ENCODE peak calls at places on chromosomes 16 and 17, in four cellular contexts. One of them, this sample, is unnamed.
A peak's percentile ranks its signal among the peaks of the same experiment; 100 is the strongest.

GRCh38 chr17:71633391-71633849 is 487.4 kb upstream of the SOX9 start:
- DNase-seq in breast epithelium: peak; percentile 48
- DNase-seq in CD8-positive, alpha-beta T cell: no peak
- DNase-seq in Peyer's patch: peak; percentile 83
- DNase-seq in this sample: no peak

GRCh38 chr16:85002643-85003042 is 8.7 kb downstream of the ZDHHC7 start:
- DNase-seq in CD8-positive, alpha-beta T cell: no peak
- DNase-seq in breast epithelium: no peak
- DNase-seq in Peyer's patch: no peak
- DNase-seq in this sample: no peak

GRCh38 chr16:72986011-72986410 is 61.9 kb downstream of the ZFHX3 start:
- DNase-seq in breast epithelium: no peak
- DNase-seq in Peyer's patch: peak; percentile 58
- DNase-seq in CD8-positive, alpha-beta T cell: no peak
- DNase-seq in this sample: no peak

GRCh38 chr16:80948886-80949502 is 57.7 kb downstream of the CMC2 start:
- DNase-seq in breast epithelium: no peak
- DNase-seq in Peyer's patch: peak; percentile 62
- DNase-seq in CD8-positive, alpha-beta T cell: peak; percentile 14
- DNase-seq in this sample: no peak

GRCh38 chr16:23365602-23366240 is 63.6 kb downstream of the SCNN1B start:
- DNase-seq in Peyer's patch: no peak
- DNase-seq in breast epithelium: no peak
- DNase-seq in CD8-positive, alpha-beta T cell: no peak
- DNase-seq in this sample: no peak

GRCh38 chr16:12659871-12660270 is 143.8 kb downstream of the CPPED1 start:
- DNase-seq in Peyer's patch: no peak
- DNase-seq in CD8-positive, alpha-beta T cell: no peak
- DNase-seq in breast epithelium: no peak
- DNase-seq in this sample: no peak

GRCh38 chr17:50806141-50806643 is 29.2 kb upstream of the WFIKKN2 start:
- DNase-seq in breast epithelium: no peak
- DNase-seq in Peyer's patch: no peak
- DNase-seq in CD8-positive, alpha-beta T cell: no peak
- DNase-seq in this sample: no peak

GRCh38 chr16:85673529-85674417 is 15.0 kb downstream of the GINS2 start:
- DNase-seq in breast epithelium: peak; percentile 46
- DNase-seq in Peyer's patch: no peak
- DNase-seq in CD8-positive, alpha-beta T cell: no peak
- DNase-seq in this sample: no peak

GRCh38 chr16:86477642-86478041 is 32.7 kb upstream of the FOXF1 start:
- DNase-seq in breast epithelium: no peak
- DNase-seq in CD8-positive, alpha-beta T cell: no peak
- DNase-seq in Peyer's patch: no peak
- DNase-seq in this sample: no peak

GRCh38 chr17:44741316-44741715 is 17.5 kb upstream of the ADAM11 start:
- DNase-seq in CD8-positive, alpha-beta T cell: no peak
- DNase-seq in breast epithelium: no peak
- DNase-seq in Peyer's patch: no peak
- DNase-seq in this sample: no peak

GRCh38 chr17:49717371-49717841 is 9.6 kb upstream of the SLC35B1 start:
- DNase-seq in Peyer's patch: no peak
- DNase-seq in CD8-positive, alpha-beta T cell: no peak
- DNase-seq in breast epithelium: peak; percentile 35
- DNase-seq in this sample: peak; percentile 67

GRCh38 chr17:42472709-42473521 is 14.2 kb downstream of the ATP6V0A1 start:
- DNase-seq in Peyer's patch: no peak
- DNase-seq in CD8-positive, alpha-beta T cell: no peak
- DNase-seq in breast epithelium: no peak
- DNase-seq in this sample: no peak

GRCh38 chr16:57285379-57285778 is 907 bp upstream of the PLLP start:
- DNase-seq in Peyer's patch: no peak
- DNase-seq in breast epithelium: no peak
- DNase-seq in CD8-positive, alpha-beta T cell: no peak
- DNase-seq in this sample: no peak
- H3K27me3 ChIP-seq in Peyer's patch: peaks cover 4% of the 10 kb centered on the region
- H3K27me3 ChIP-seq in breast epithelium: no peaks in the 10 kb centered on the region
- H3K27me3 ChIP-seq in CD8-positive, alpha-beta T cell: no peaks in the 10 kb centered on the region
- H3K27me3 ChIP-seq in this sample: no peaks in the 10 kb centered on the region

DNA sequence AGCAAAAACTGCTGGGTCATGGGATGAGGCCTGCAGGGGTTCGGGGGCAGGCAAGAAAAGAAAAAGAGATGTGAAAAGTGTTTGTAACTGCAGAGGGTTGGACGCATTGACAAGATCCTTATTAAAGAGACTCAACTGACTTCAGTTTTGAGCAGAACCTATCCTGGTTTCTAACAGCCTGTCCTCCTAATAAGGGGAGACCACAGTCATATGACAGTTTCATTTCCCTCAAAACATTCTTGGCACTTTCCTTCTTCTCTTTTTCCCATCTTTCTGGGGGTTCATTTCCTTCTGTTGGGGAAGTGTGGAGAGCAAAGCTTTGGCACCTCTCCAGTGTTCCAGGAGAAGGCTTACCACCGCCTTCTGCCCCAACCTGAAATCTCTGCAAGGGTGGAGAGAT is 118.5 kb downstream of the MAF start:
- DNase-seq in Peyer's patch: no peak
- DNase-seq in CD8-positive, alpha-beta T cell: no peak
- DNase-seq in breast epithelium: no peak
- DNase-seq in this sample: no peak
- H3K27ac ChIP-seq in Peyer's patch: no peak overlapping the region
- H3K27ac ChIP-seq in CD8-positive, alpha-beta T cell: no peak overlapping the region
- H3K27ac ChIP-seq in breast epithelium: no peak overlapping the region
- H3K27ac ChIP-seq in this sample: no peak overlapping the region

DNA sequence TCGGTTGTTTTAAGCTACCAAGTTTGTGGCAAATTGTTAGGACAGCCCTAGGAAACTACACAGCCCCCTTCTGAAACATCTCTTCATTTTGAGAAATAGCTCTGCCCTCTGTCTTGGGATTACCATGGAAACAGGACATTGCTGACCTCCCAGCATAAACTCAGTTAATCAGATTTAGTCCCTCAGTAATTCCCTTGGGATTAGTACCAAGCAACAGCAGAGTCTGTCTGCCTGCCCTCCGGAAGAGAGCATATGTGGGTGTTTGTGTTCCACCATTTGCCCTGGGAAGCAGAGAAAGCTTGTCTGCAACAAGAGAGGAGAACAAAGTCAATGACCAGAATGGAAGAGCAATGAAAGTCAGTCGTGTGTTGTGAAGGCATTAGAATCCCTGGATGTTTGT is 26.1 kb downstream of the NUDT7 start:
- DNase-seq in Peyer's patch: no peak
- DNase-seq in CD8-positive, alpha-beta T cell: no peak
- DNase-seq in breast epithelium: no peak
- DNase-seq in this sample: no peak
- H3K4me3 ChIP-seq in Peyer's patch: no peak overlapping the region
- H3K4me3 ChIP-seq in CD8-positive, alpha-beta T cell: no peak overlapping the region
- H3K4me3 ChIP-seq in breast epithelium: no peak overlapping the region
- H3K4me3 ChIP-seq in this sample: no peak overlapping the region

DNA sequence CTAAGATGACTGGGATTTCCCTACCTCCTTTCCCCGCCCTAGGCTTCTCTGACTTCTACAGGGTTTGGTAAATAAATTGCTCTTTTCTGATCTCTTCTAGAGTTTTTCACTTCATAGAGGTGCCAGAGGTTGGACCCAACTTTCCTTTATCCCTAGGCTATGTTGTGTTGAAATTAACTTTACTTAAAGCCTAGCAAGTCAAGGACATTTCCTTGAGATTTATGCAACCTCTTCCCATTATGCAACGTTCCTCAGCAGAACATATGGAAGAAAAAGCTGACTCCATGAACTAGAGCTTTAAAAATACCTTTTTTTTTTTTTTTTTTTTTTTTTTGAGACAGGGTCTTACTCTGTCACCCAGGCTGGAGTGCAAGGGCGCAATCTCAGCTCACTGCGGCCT is 15.5 kb downstream of the MPO start:
- DNase-seq in CD8-positive, alpha-beta T cell: no peak
- DNase-seq in breast epithelium: no peak
- DNase-seq in Peyer's patch: no peak
- DNase-seq in this sample: no peak
- H3K27me3 ChIP-seq in CD8-positive, alpha-beta T cell: peaks cover 9% of the 10 kb centered on the region
- H3K27me3 ChIP-seq in breast epithelium: peaks cover 28% of the 10 kb centered on the region
- H3K27me3 ChIP-seq in Peyer's patch: no peaks in the 10 kb centered on the region
- H3K27me3 ChIP-seq in this sample: peaks cover 16% of the 10 kb centered on the region